ENCODE peak calls at places on chromosomes 5 and 9, in nine cellular contexts. X is GM20000; W is activated CD8-positive, alpha-beta memory T cell treated with anti-CD3 and anti-CD28 coated beads, Interleukin-2, amount 50 U/mL, for 4 hours; C is NCI-H524; R is NCI-H1092; H is pancreas; M is A549; A is activated T-cell treated with anti-CD3 and anti-CD28 coated beads, Interleukin-2, amount 50 U/mL, for 24 hours; F is activated CD4-positive, alpha-beta T cell treated with anti-CD3 and anti-CD28 coated beads, Interleukin-2, amount 50 U/mL, for 1 hour. T is an unnamed sample.
A peak's percentile ranks its signal among the peaks of the same experiment; 100 is the strongest.

GRCh38 chr9:2163231-2163885 is 148.2 kb downstream of the SMARCA2 start:
- DNase-seq in X (no peak), W (no peak), C (no peak), R (no peak), H (no peak), M (no peak), A (no peak), F (no peak), T (no peak)

GRCh38 chr5:176863765-176864098 is 35.4 kb downstream of the HK3 start:
- DNase-seq in X (no peak), W (no peak), C (no peak), R (no peak), H (no peak), M (no peak), A (no peak), F (no peak), T (no peak)

GRCh38 chr9:31304576-31304975 is 1079.9 kb upstream of the ACO1 start:
- DNase-seq in X (no peak), W (no peak), C (no peak), R (no peak), H (no peak), M (peak; percentile 4), A (no peak), F (no peak), T (no peak)

GRCh38 chr9:98607787-98608186 is 100.9 kb downstream of the GABBR2 start:
- DNase-seq in X (no peak), W (no peak), C (no peak), R (no peak), H (no peak), M (peak; percentile 4), A (no peak), F (no peak), T (no peak)

GRCh38 chr9:14782652-14783051 is 60.1 kb upstream of the CER1 start:
- DNase-seq in X (no peak), W (no peak), C (no peak), R (no peak), H (no peak), M (no peak), A (no peak), F (no peak), T (no peak)

GRCh38 chr5:18984559-18985080 is 1003.4 kb downstream of the CDH18 start:
- DNase-seq in X (no peak), W (no peak), C (no peak), R (no peak), H (no peak), M (peak; percentile 1), A (no peak), F (no peak), T (no peak)

GRCh38 chr5:170572453-170572852 is 68.6 kb downstream of the KCNIP1 start:
- DNase-seq in X (peak; percentile 32), W (no peak), C (no peak), R (no peak), H (no peak), M (peak; percentile 3), A (peak; percentile 70), F (no peak), T (peak; percentile 41)

GRCh38 chr9:5089737-5090136 is 95.7 kb downstream of the INSL6 start:
- DNase-seq in X (no peak), W (no peak), C (no peak), R (no peak), H (no peak), M (no peak), A (no peak), F (no peak), T (no peak)

GRCh38 chr9:16445141-16445920 is 425.1 kb downstream of the BNC2 start:
- DNase-seq in X (no peak), W (no peak), C (no peak), R (peak; percentile 3), H (no peak), M (peak; percentile 82), A (no peak), F (no peak), T (no peak)

GRCh38 chr5:76943006-76943405 is 9.8 kb upstream of the CRHBP start:
- DNase-seq in X (no peak), W (no peak), C (no peak), R (no peak), H (no peak), M (no peak), A (no peak), F (no peak), T (no peak)

GRCh38 chr9:34366365-34366764 is 10.3 kb downstream of the MYORG start:
- DNase-seq in X (no peak), W (no peak), C (no peak), R (no peak), H (no peak), M (no peak), A (no peak), F (no peak), T (no peak)

GRCh38 chr9:130409250-130409649 is 35.5 kb upstream of the ASS1 start:
- DNase-seq in X (no peak), W (no peak), C (no peak), R (no peak), H (no peak), M (no peak), A (no peak), F (no peak), T (no peak)

GRCh38 chr5:106202035-106202434 is 1468.7 kb downstream of the EFNA5 start:
- DNase-seq in X (no peak), W (no peak), C (no peak), R (no peak), H (no peak), M (no peak), A (no peak), F (no peak), T (no peak)

GRCh38 chr5:148147415-148147814 is 20.9 kb upstream of the SPINK14 start:
- DNase-seq in X (no peak), W (no peak), C (no peak), R (no peak), H (no peak), M (no peak), A (no peak), F (no peak), T (no peak)

GRCh38 chr5:11903614-11904269 is 504 bp downstream of the CTNND2 start:
- DNase-seq in X (peak; percentile 31), W (no peak), C (peak; percentile 69), R (peak; percentile 13), H (peak; percentile 85), M (peak; percentile 23), A (no peak), F (no peak), T (peak; percentile 56)

GRCh38 chr5:34538026-34538672 is 118.0 kb upstream of the RAI14 start:
- DNase-seq in X (no peak), W (no peak), C (no peak), R (no peak), H (no peak), M (no peak), A (no peak), F (no peak), T (no peak)

GRCh38 chr5:143244000-143244736 is 159.3 kb downstream of the NR3C1 start:
- DNase-seq in X (no peak), W (no peak), C (no peak), R (no peak), H (no peak), M (peak; percentile 92), A (no peak), F (no peak), T (no peak)

GRCh38 chr5:74085782-74086181 is 459.8 kb downstream of the ARHGEF28 start:
- DNase-seq in X (no peak), W (no peak), C (no peak), R (no peak), H (no peak), M (no peak), A (no peak), F (no peak), T (no peak)

GRCh38 chr5:174571662-174572397 is 152.6 kb upstream of the MSX2 start:
- DNase-seq in X (no peak), W (no peak), C (no peak), R (no peak), H (no peak), M (peak; percentile 85), A (no peak), F (no peak), T (no peak)

GRCh38 chr5:149747833-149748366 is 17.8 kb downstream of the PPARGC1B start:
- DNase-seq in X (no peak), W (no peak), C (no peak), R (no peak), H (no peak), M (no peak), A (no peak), F (no peak), T (no peak)

GRCh38 chr5:13503017-13503416 is 441.5 kb downstream of the DNAH5 start:
- DNase-seq in X (no peak), W (no peak), C (peak; percentile 84), R (no peak), H (no peak), M (no peak), A (no peak), F (no peak), T (no peak)

GRCh38 chr9:129362287-129363098 is 184.4 kb upstream of the IER5L start:
- DNase-seq in X (no peak), W (no peak), C (no peak), R (no peak), H (no peak), M (no peak), A (no peak), F (no peak), T (no peak)

GRCh38 chr5:153827407-153827806 is 211.3 kb downstream of the FAM114A2 start:
- DNase-seq in X (no peak), W (no peak), C (no peak), R (no peak), H (no peak), M (peak; percentile 3), A (no peak), F (no peak), T (no peak)

GRCh38 chr9:109799792-109800191 is 19.8 kb downstream of the PALM2AKAP2 start:
- DNase-seq in X (no peak), W (no peak), C (no peak), R (no peak), H (no peak), M (no peak), A (no peak), F (no peak), T (no peak)

GRCh38 chr9:4287386-4287785 is 12.5 kb downstream of the GLIS3 start:
- DNase-seq in X (no peak), W (no peak), C (no peak), R (no peak), H (no peak), M (no peak), A (no peak), F (no peak), T (no peak)

GRCh38 chr5:73149540-73149939 is 23.5 kb upstream of the TMEM174 start:
- DNase-seq in X (no peak), W (no peak), C (no peak), R (no peak), H (no peak), M (no peak), A (no peak), F (no peak), T (no peak)

GRCh38 chr5:133265720-133266575 is 214.1 kb downstream of the HSPA4 start:
- DNase-seq in X (no peak), W (no peak), C (no peak), R (no peak), H (no peak), M (no peak), A (no peak), F (no peak), T (no peak)

GRCh38 chr9:99167120-99167519 is 54.6 kb downstream of the ALG2 start:
- DNase-seq in X (no peak), W (no peak), C (no peak), R (no peak), H (no peak), M (no peak), A (no peak), F (no peak), T (no peak)

GRCh38 chr9:128456613-128457061 is 831 bp downstream of the ODF2 start:
- DNase-seq in X (peak; percentile 96), W (peak; percentile 67), C (peak; percentile 33), R (peak; percentile 66), H (peak; percentile 75), M (peak; percentile 70), A (peak; percentile 79), F (peak; percentile 59), T (peak; percentile 95)

GRCh38 chr5:78527925-78528324 is 120.6 kb downstream of the LHFPL2 start:
- DNase-seq in X (no peak), W (no peak), C (no peak), R (no peak), H (no peak), M (no peak), A (no peak), F (no peak), T (no peak)

GRCh38 chr5:111937091-111937490 is 180.1 kb upstream of the NREP start:
- DNase-seq in X (no peak), W (no peak), C (no peak), R (no peak), H (no peak), M (no peak), A (no peak), F (no peak), T (no peak)